ENCODE peak calls at places on chromosomes 2 and 18, in five cellular contexts. One of them, this sample, is unnamed.

GRCh38 chr2:189411860-189412259 is 29.4 kb upstream of the WDR75 start:
- DNase-seq in GM23338: no peak
- DNase-seq in hepatocyte: peak
- DNase-seq in GM23248: peak
- DNase-seq in fibroblast of lung: peak
- DNase-seq in this sample: peak

GRCh38 chr2:130380096-130380934 is 24.5 kb downstream of the PTPN18 start:
- DNase-seq in GM23338: no peak
- DNase-seq in fibroblast of lung: no peak
- DNase-seq in hepatocyte: no peak
- DNase-seq in GM23248: no peak
- DNase-seq in this sample: no peak

GRCh38 chr2:106094101-106094860 is 99.8 kb downstream of the UXS1 start:
- DNase-seq in GM23248: no peak
- DNase-seq in fibroblast of lung: no peak
- DNase-seq in hepatocyte: no peak
- DNase-seq in GM23338: no peak
- DNase-seq in this sample: no peak

GRCh38 chr2:125935559-125935958 is 720.4 kb upstream of the GYPC start:
- DNase-seq in hepatocyte: no peak
- DNase-seq in fibroblast of lung: no peak
- DNase-seq in GM23248: no peak
- DNase-seq in GM23338: no peak
- DNase-seq in this sample: no peak

GRCh38 chr2:205586626-205587025 is 95.7 kb upstream of the NRP2 start:
- DNase-seq in hepatocyte: no peak
- DNase-seq in fibroblast of lung: peak
- DNase-seq in GM23338: no peak
- DNase-seq in GM23248: no peak
- DNase-seq in this sample: no peak

GRCh38 chr2:112683550-112684414 is 37.0 kb upstream of the NT5DC4 start:
- DNase-seq in hepatocyte: no peak
- DNase-seq in fibroblast of lung: no peak
- DNase-seq in GM23338: peak
- DNase-seq in GM23248: no peak
- DNase-seq in this sample: no peak

GRCh38 chr2:75100011-75100680 is 99.2 kb downstream of the TACR1 start:
- DNase-seq in GM23338: no peak
- DNase-seq in fibroblast of lung: peak
- DNase-seq in hepatocyte: peak
- DNase-seq in GM23248: peak
- DNase-seq in this sample: peak

GRCh38 chr18:55384551-55385275 is 203.3 kb downstream of the TCF4 start:
- DNase-seq in GM23338: peak
- DNase-seq in GM23248: peak
- DNase-seq in hepatocyte: no peak
- DNase-seq in fibroblast of lung: peak
- DNase-seq in this sample: peak

GRCh38 chr2:16978291-16978690 is 312.7 kb upstream of the CYRIA start:
- DNase-seq in GM23248: no peak
- DNase-seq in fibroblast of lung: no peak
- DNase-seq in hepatocyte: no peak
- DNase-seq in GM23338: no peak
- DNase-seq in this sample: no peak

GRCh38 chr2:196335238-196335637 is 163.9 kb upstream of the STK17B start:
- DNase-seq in fibroblast of lung: peak
- DNase-seq in GM23248: peak
- DNase-seq in hepatocyte: no peak
- DNase-seq in GM23338: peak
- DNase-seq in this sample: peak

GRCh38 chr2:158134055-158134454 is 32.4 kb downstream of the UPP2 start:
- DNase-seq in hepatocyte: no peak
- DNase-seq in GM23338: no peak
- DNase-seq in fibroblast of lung: no peak
- DNase-seq in GM23248: no peak
- DNase-seq in this sample: no peak

GRCh38 chr2:20667151-20667530 is 197 bp downstream of the GDF7 start:
- DNase-seq in fibroblast of lung: no peak
- DNase-seq in GM23248: peak
- DNase-seq in hepatocyte: no peak
- DNase-seq in GM23338: no peak
- DNase-seq in this sample: no peak

GRCh38 chr2:20665261-20666113 is 1.5 kb upstream of the GDF7 start:
- DNase-seq in GM23338: peak
- DNase-seq in GM23248: peak
- DNase-seq in hepatocyte: no peak
- DNase-seq in fibroblast of lung: no peak
- DNase-seq in this sample: no peak

GRCh38 chr2:20667531-20668401 is 822 bp downstream of the GDF7 start:
- DNase-seq in fibroblast of lung: no peak
- DNase-seq in GM23338: peak
- DNase-seq in GM23248: no peak
- DNase-seq in hepatocyte: no peak
- DNase-seq in this sample: no peak

GRCh38 chr2:20666114-20666363 is 905 bp upstream of the GDF7 start:
- DNase-seq in GM23338: peak
- DNase-seq in hepatocyte: no peak
- DNase-seq in GM23248: peak
- DNase-seq in fibroblast of lung: no peak
- DNase-seq in this sample: no peak

DNA sequence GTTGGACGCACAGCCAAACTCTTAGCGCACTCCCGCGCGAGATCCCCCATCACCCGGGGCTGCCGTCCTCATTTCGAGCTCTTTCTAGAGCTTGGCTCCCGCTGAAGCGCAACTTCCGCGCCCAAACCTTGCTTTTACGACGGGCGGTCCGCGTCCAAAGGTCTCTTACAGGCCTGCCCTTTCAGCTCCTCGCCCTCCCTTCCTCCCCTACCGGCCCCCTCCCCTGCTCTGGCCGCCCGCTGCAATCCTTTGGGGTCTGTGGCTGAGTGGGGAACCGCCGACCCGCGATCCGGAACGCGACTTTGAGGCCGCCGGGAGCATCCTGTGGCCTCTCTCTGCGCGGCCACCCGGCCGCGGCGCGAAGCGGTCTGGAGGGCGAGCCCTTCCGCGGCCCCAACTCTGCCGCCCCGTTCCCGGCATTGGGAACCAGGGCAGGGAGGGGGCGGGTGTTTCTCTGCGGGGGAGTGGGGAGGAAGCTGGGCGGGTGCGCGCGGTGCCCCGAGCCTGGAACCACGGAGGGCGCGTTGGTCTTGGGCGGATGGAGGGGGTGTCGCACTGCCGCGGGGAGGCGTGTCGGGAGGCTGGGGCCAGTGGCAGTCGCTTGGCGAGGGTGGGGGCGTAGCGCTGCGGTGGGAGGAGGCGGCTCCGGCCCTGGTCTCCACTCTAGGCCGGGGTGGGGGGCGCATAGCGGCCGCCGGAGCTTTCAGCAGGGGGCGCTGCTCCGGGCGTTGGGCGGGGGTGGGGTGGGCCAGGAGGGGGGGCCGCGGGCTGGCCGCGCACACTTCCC is at the start of gene GDF7:
- DNase-seq in GM23248: no peak
- DNase-seq in fibroblast of lung: no peak
- DNase-seq in hepatocyte: no peak
- DNase-seq in GM23338: peak
- DNase-seq in this sample: no peak
- TF ChIP-seq EZH2 in GM23248: peak
- TF ChIP-seq EZH2 in fibroblast of lung: no peak
- TF ChIP-seq EZH2 in hepatocyte: peak
- TF ChIP-seq EZH2 in GM23338: peak
- TF ChIP-seq EZH2 in this sample: peak

GRCh38 chr2:221616561-221616960 is 44.5 kb upstream of the EPHA4 start:
- DNase-seq in hepatocyte: no peak
- DNase-seq in GM23338: no peak
- DNase-seq in GM23248: no peak
- DNase-seq in fibroblast of lung: no peak
- DNase-seq in this sample: no peak
- H3K4me2 ChIP-seq in hepatocyte: no peak
- H3K4me2 ChIP-seq in GM23338: no peak
- H3K4me2 ChIP-seq in GM23248: no peak
- H3K4me2 ChIP-seq in fibroblast of lung: no peak
- H3K4me2 ChIP-seq in this sample: no peak

GRCh38 chr2:241802806-241803318 is 6.1 kb upstream of the NEU4 start:
- DNase-seq in hepatocyte: no peak
- DNase-seq in GM23338: no peak
- DNase-seq in fibroblast of lung: no peak
- DNase-seq in GM23248: no peak
- DNase-seq in this sample: no peak
- H3K4me3 ChIP-seq in hepatocyte: no peak
- H3K4me3 ChIP-seq in GM23338: peak
- H3K4me3 ChIP-seq in fibroblast of lung: no peak
- H3K4me3 ChIP-seq in GM23248: peak
- H3K4me3 ChIP-seq in this sample: no peak

DNA sequence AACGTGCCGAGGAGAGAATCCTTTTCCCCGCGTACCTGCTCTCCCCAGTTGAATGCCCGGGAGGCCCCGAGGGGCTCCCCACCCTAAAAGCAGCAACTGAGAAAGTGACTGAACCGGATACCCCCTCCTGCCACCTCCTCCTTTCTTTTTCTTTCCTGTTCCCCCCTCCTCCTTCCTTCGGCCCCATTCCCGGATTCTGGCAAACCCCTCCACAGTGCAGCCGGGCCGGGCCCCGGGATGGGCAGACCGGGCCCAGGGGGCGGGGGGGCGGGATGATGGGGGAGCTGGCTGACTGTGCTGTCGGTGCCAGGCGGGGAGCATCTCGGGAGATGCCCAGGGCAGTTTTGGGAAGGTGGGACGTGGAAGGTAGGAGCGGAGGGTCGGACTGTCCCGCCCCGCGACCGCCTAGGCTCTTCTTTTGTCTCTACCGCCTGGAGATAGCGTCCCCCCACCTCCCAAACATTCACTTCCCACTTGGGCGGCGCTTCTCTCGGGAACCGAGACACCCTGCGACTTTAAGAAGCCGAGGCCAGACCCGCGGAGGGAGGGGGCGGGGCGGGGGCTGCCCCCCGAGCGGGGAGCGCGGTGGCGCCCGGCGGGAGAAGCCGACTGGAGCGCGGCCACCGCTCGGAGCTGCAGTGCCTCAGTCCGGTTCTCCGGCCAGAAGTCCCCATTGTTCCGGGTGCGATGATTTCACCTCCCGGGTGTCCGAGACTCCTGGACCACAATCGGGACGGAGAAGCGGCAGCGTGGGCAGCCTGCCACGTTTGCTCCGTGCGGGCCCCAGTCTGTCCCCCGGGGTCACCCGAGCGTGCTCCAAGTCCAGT is 8.2 kb downstream of the DLX2 start:
- DNase-seq in hepatocyte: no peak
- DNase-seq in fibroblast of lung: no peak
- DNase-seq in GM23338: peak
- DNase-seq in GM23248: peak
- DNase-seq in this sample: peak
- TF ChIP-seq EZH2 in hepatocyte: no peak
- TF ChIP-seq EZH2 in fibroblast of lung: peak
- TF ChIP-seq EZH2 in GM23338: peak
- TF ChIP-seq EZH2 in GM23248: no peak
- TF ChIP-seq EZH2 in this sample: no peak

DNA sequence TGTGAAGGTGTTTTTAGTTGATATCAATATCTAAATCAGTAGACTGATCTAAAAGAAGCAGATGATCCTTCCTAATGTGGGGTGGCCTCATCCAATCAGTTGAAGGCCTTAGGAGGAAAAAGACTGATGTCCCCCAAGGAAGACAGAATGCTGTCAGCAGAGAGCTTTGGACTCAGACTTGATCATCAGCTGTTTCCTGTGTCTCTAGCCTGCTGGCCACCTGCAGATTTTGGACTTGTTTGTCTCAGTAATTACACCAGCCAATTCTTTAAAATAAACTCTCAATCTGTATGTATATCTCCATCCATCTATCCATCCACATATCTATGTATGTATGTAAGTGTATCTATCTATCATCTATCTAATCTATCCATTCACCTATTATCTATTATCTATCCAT is 301.3 kb downstream of the LPIN1 start:
- DNase-seq in fibroblast of lung: no peak
- DNase-seq in GM23248: no peak
- DNase-seq in GM23338: no peak
- DNase-seq in hepatocyte: no peak
- DNase-seq in this sample: no peak
- H3K4me2 ChIP-seq in fibroblast of lung: no peak
- H3K4me2 ChIP-seq in GM23248: no peak
- H3K4me2 ChIP-seq in GM23338: no peak
- H3K4me2 ChIP-seq in hepatocyte: no peak
- H3K4me2 ChIP-seq in this sample: no peak

DNA sequence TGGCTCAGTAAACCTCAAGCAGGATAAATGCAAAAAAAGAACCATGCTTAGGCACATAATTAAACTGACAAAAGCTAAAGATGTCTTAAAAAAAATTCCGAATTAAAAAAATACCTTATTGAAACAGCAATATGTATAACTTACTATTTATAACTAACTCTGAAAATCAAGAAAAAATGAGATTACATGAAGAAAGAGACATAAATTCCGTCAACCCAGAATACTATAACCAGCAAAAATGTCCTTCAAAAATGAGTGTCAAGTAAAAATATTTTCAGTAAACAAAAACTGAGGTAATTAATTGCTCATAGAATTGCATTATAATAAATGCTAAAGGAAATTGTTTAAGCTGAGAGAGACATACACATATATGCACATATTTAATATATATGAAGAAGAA is 474.5 kb upstream of the SYT4 start:
- DNase-seq in GM23248: no peak
- DNase-seq in fibroblast of lung: peak
- DNase-seq in GM23338: no peak
- DNase-seq in hepatocyte: no peak
- DNase-seq in this sample: no peak
- H3K4me3 ChIP-seq in GM23248: no peak
- H3K4me3 ChIP-seq in fibroblast of lung: no peak
- H3K4me3 ChIP-seq in GM23338: no peak
- H3K4me3 ChIP-seq in hepatocyte: no peak
- H3K4me3 ChIP-seq in this sample: no peak

DNA sequence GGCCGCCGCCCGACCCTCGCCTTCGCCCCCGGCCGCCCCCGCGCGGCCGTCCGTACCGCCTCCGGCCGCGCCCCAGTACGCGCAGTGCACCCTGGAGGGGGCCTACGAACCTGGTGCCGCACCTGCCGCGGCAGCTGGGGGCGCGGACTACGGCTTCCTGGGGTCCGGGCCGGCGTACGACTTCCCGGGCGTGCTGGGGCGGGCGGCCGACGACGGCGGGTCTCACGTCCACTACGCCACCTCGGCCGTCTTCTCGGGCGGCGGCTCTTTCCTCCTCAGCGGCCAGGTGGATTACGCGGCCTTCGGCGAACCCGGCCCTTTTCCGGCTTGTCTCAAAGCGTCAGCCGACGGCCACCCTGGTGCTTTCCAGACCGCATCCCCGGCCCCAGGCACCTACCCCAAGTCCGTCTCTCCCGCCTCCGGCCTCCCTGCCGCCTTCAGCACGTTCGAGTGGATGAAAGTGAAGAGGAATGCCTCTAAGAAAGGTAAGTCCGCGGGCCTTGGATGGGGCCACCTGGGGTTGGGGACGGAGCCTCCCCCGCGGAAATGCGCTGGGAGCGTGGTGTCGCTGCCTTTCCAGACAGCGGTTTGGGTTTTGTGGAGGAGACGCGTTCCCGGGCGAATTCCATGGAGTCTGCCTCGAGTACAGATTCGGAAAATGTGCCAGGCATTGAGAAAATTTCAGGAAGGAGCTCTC is 649 bp downstream of the HOXD1 start:
- DNase-seq in fibroblast of lung: no peak
- DNase-seq in GM23338: peak
- DNase-seq in hepatocyte: peak
- DNase-seq in GM23248: peak
- DNase-seq in this sample: no peak
- TF ChIP-seq EZH2 in fibroblast of lung: peak
- TF ChIP-seq EZH2 in GM23338: no peak
- TF ChIP-seq EZH2 in hepatocyte: peak
- TF ChIP-seq EZH2 in GM23248: no peak
- TF ChIP-seq EZH2 in this sample: no peak